ENCODE peak calls at places on chromosomes 7 and 10, in four cellular contexts. C is body of pancreas, O is lower leg skin, S is sigmoid colon. E is an unnamed sample.

GRCh38 chr10:8273749-8274148 is 219.3 kb downstream of the GATA3 start:
- DNase-seq in S (no peak), O (no peak), C (no peak), E (no peak)

GRCh38 chr10:127899766-127900382 is 7.0 kb upstream of the PTPRE start:
- DNase-seq in C (no peak), S (no peak), O (no peak), E (no peak)

GRCh38 chr7:43318188-43318587 is 205.7 kb downstream of the HECW1 start:
- DNase-seq in S (no peak), C (no peak), O (no peak), E (no peak)

GRCh38 chr10:132841254-132841975 is 55.5 kb upstream of the NKX6-2 start:
- DNase-seq in C (no peak), O (no peak), S (no peak), E (no peak)

GRCh38 chr7:141276031-141276430 is 202.2 kb downstream of the TMEM178B start:
- DNase-seq in O (no peak), C (no peak), S (no peak), E (no peak)

GRCh38 chr10:126417220-126417825 is 29.0 kb upstream of the ADAM12 start:
- DNase-seq in O (no peak), S (no peak), C (no peak), E (no peak)

GRCh38 chr10:48608926-48609325 is 4.1 kb upstream of the ARHGAP22 start:
- DNase-seq in O (no peak), S (no peak), C (no peak), E (peak)

GRCh38 chr10:110724116-110724701 is 80.1 kb downstream of the RBM20 start:
- DNase-seq in O (no peak), S (no peak), C (no peak), E (no peak)

GRCh38 chr7:805261-805660 is 27.0 kb upstream of the SUN1 start:
- DNase-seq in C (no peak), O (no peak), S (no peak), E (no peak)

GRCh38 chr7:798921-799470 is 33.3 kb upstream of the SUN1 start:
- DNase-seq in O (no peak), C (no peak), S (no peak), E (no peak)

GRCh38 chr7:803243-803635 is 29.0 kb upstream of the SUN1 start:
- DNase-seq in C (no peak), O (no peak), S (no peak), E (no peak)

GRCh38 chr7:802500-803242 is 29.6 kb upstream of the SUN1 start:
- DNase-seq in S (no peak), C (no peak), O (no peak), E (no peak)

DNA sequence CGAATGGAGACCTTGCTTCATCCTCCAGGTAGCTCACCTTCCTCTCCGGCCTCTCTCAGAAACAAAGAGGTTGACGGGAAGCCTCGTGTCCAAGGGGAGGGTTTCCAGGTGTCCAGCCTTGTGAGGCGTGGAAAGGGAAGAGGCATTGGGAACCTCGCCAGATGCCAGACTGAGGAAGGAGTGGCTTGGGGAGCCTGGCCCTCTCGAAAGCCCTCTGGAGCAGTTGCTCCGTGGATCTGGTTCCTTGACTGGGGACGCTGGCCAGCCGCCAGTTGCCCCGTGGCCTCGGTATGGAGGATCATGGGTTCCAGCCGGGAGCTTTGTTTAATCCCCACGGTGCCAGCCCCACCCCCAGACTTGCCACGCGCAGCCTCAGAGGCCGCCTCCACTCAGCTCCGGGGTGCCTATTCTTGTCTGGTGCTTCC is 30.3 kb upstream of the SUN1 start:
- DNase-seq in S (peak), C (peak), O (no peak), E (peak)
- H3K4me3 ChIP-seq in S (peak), C (no peak), O (no peak), E (no peak)

GRCh38 chr7:4641667-4642467 is 40.2 kb upstream of the FOXK1 start:
- DNase-seq in C (peak), O (peak), S (peak), E (peak)
- TF ChIP-seq CTCF in C (peak), O (no peak), S (no peak), E (peak)

GRCh38 chr10:69315610-69316312 is 37.5 kb downstream of the HK1 start:
- DNase-seq in C (no peak), O (no peak), S (no peak), E (no peak)

GRCh38 chr10:69317175-69318086 is 39.1 kb downstream of the HK1 start:
- DNase-seq in S (no peak), C (no peak), O (no peak), E (no peak)

GRCh38 chr10:69315100-69315542 is 36.8 kb downstream of the HK1 start:
- DNase-seq in S (no peak), C (no peak), O (no peak), E (no peak)

GRCh38 chr10:69318087-69318996 is 40.0 kb downstream of the HK1 start:
- DNase-seq in C (peak), O (peak), S (peak), E (peak)

DNA sequence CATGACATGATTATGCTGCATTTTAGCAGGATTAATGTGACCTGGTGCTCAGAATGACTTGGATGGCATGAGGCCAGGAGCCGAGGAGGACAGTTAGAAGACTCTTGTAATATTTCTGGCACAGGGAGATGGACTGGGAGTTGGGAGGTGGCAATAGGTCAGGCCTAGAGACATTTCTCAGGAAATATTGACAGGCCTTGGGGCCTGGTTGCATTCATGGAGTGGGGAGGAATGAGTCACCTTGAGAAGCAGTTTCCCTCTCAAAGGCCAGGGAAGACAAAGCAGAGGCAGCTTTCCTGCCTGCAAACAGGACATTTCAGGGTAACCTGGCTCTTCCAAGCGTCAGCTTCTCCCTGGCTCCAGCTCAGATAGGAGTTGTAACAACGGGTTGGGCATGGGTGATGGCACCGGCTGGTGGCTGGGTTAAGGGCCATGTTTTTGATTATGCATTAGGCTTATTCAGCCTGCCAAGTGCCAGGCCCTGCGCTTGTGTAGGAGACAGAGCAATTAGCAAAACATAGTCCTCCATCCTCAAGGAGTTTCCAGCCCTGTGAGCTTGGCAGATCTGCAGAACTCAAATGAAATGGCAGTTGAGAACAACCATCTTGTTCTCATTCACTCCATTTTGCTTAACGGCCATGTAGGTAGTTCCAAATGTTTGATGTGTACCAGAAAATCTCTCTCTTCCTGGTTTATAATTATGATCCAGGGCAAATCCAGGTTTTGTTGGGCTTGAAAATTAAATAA is 38.2 kb downstream of the HK1 start:
- DNase-seq in S (no peak), C (no peak), O (no peak), E (peak)
- H3K4me3 ChIP-seq in S (no peak), C (no peak), O (no peak), E (no peak)

DNA sequence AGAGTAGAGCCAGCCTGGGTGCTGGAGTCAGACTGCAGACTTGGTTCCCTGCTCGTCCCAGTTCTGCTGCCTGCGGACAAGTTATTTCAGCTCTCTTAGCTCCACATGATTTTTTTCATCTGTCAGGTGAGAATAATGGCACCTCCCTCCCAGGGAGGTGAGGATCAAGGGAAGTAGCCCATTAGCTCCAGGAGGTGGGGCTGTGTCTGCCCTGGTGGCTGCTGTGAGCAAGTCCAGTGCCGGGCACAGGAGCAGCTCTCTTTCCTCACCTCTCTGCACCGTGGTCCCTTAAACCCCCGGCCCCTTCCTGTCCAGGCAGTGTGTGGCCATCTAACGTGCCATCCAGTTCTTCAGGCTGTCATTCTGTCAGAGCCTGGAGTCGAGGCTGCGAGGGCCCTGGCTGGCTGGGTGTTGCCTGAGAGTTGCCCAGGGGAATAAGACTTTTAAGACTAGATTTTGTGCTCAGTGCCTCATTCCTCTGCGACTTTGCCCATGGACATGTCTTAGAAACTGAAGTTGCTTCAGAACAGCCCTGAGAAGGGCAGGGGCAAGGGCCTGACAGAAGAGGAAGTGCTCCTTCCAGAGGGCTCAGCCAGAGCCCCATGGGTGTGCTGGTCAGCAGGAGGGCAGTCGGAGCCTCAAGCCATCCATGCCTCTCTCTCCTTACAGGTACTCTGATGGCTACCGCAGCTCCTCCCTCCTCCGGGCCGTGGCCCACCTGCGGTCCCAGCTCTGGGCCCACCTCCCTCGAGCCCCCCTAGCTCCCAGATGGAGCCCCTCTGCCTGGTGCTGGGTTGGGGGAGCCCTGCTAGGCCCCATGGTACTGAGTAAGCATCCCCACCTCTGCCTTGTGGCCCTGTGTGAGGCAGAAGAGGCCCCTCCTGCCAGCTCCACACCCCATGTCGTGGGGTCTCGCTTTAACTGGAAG is 5.0 kb downstream of the ABCB8 start:
- DNase-seq in S (no peak), O (no peak), C (no peak), E (no peak)
- TF ChIP-seq CTCF in S (no peak), O (no peak), C (no peak), E (no peak)

GRCh38 chr7:39517240-39517639 is 49.0 kb upstream of the YAE1 start:
- DNase-seq in C (no peak), O (no peak), S (no peak), E (no peak)
- H3K4me3 ChIP-seq in C (no peak), O (no peak), S (no peak), E (no peak)

DNA sequence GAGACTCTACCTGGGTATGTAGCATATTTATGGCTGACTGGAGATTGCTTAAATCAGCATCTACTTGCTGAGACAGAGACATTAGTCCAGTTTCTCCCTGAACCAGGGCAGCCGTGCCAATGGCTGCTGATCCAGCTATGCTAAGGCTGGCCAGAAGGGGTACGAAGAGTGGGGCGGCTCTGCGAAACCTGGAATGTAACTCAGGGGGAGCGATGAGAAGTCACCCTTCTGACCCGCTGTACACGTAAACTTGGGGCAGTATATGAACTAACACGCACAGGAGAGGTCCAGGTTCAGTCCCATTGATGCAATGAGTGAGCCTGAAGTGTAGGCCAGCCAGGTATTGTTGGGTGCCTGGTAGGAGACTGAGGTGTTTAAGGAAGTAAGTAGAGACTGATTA is 73.7 kb downstream of the PRR15 start:
- DNase-seq in O (no peak), S (no peak), C (no peak), E (no peak)
- TF ChIP-seq CTCF in O (no peak), S (no peak), C (no peak), E (no peak)

GRCh38 chr7:47897831-47898230 is 50.4 kb downstream of the PKD1L1 start:
- DNase-seq in C (no peak), O (no peak), S (no peak), E (no peak)
- H3K4me3 ChIP-seq in C (no peak), O (no peak), S (no peak), E (no peak)